ENCODE peak calls at places on chromosome 13, in nine cellular contexts. P is endodermal cell, I is cardiac muscle cell, G is HFF-Myc, L is AG10803, D is thoracic aorta, H is heart left ventricle, F is K562, X is lower lobe of right lung. W is an unnamed sample.
A peak's percentile ranks its signal among the peaks of the same experiment; 100 is the strongest.

GRCh38 chr13:23558675-23559536 is 11.3 kb upstream of the TNFRSF19 start:
- DNase-seq in P (no peak), I (peak; percentile 40), G (no peak), L (peak; percentile 95), D (no peak), H (peak; percentile 84), F (no peak), X (peak; percentile 71), W (peak; percentile 61)

GRCh38 chr13:97286317-97287046 is 64.3 kb downstream of the MBNL2 start:
- DNase-seq in P (no peak), I (no peak), G (no peak), L (no peak), D (no peak), H (no peak), F (no peak), X (no peak), W (no peak)

GRCh38 chr13:49213997-49214916 is 5.9 kb upstream of the MLNR start:
- DNase-seq in P (no peak), I (no peak), G (no peak), L (no peak), D (no peak), H (no peak), F (no peak), X (no peak), W (no peak)

GRCh38 chr13:34340534-34340933 is 522.6 kb downstream of the RFC3 start:
- DNase-seq in P (no peak), I (no peak), G (no peak), L (peak; percentile 79), D (no peak), H (no peak), F (no peak), X (no peak), W (no peak)

GRCh38 chr13:90746230-90746629 is 601.3 kb upstream of the MIR17HG start:
- DNase-seq in P (no peak), I (no peak), G (no peak), L (no peak), D (no peak), H (no peak), F (no peak), X (no peak), W (no peak)

GRCh38 chr13:29594310-29594709 is 1.2 kb downstream of the SLC7A1 start:
- DNase-seq in P (peak; percentile 71), I (peak; percentile 40), G (peak; percentile 45), L (peak; percentile 88), D (no peak), H (peak; percentile 42), F (peak; percentile 25), X (no peak), W (peak; percentile 74)

GRCh38 chr13:109113427-109113826 is 484.0 kb downstream of the MYO16 start:
- DNase-seq in P (no peak), I (no peak), G (no peak), L (no peak), D (no peak), H (no peak), F (no peak), X (no peak), W (no peak)

GRCh38 chr13:23794267-23795161 is 94.7 kb downstream of the MIPEP start:
- DNase-seq in P (no peak), I (no peak), G (peak; percentile 52), L (peak; percentile 61), D (no peak), H (no peak), F (no peak), X (no peak), W (peak; percentile 87)

GRCh38 chr13:40197936-40198335 is 468.5 kb downstream of the FOXO1 start:
- DNase-seq in P (no peak), I (peak; percentile 37), G (no peak), L (no peak), D (no peak), H (no peak), F (no peak), X (no peak), W (no peak)

GRCh38 chr13:85700909-85701308 is 98.3 kb downstream of the SLITRK6 start:
- DNase-seq in P (no peak), I (no peak), G (no peak), L (no peak), D (no peak), H (no peak), F (no peak), X (no peak), W (no peak)

GRCh38 chr13:67258482-67258881 is 28.3 kb upstream of the PCDH9 start:
- DNase-seq in P (peak; percentile 57), I (no peak), G (no peak), L (no peak), D (no peak), H (no peak), F (no peak), X (no peak), W (no peak)

GRCh38 chr13:111184685-111185401 is 69.7 kb downstream of the ARHGEF7 start:
- DNase-seq in P (no peak), I (no peak), G (no peak), L (no peak), D (no peak), H (peak; percentile 56), F (no peak), X (no peak), W (peak; percentile 96)

GRCh38 chr13:98488736-98489135 is 88.2 kb downstream of the STK24 start:
- DNase-seq in P (no peak), I (no peak), G (no peak), L (no peak), D (no peak), H (no peak), F (no peak), X (no peak), W (peak; percentile 53)

GRCh38 chr13:51066091-51066831 is 44.8 kb downstream of the C13orf42 start:
- DNase-seq in P (peak; percentile 45), I (no peak), G (no peak), L (no peak), D (no peak), H (no peak), F (no peak), X (no peak), W (peak; percentile 17)

GRCh38 chr13:110014719-110015118 is 228.3 kb upstream of the IRS2 start:
- DNase-seq in P (no peak), I (no peak), G (no peak), L (no peak), D (no peak), H (no peak), F (no peak), X (no peak), W (peak; percentile 30)

GRCh38 chr13:41611385-41611784 is 154.0 kb downstream of the RGCC start:
- DNase-seq in P (no peak), I (no peak), G (no peak), L (peak; percentile 33), D (no peak), H (no peak), F (no peak), X (no peak), W (no peak)

GRCh38 chr13:98032168-98032567 is 78.7 kb downstream of the IPO5 start:
- DNase-seq in P (no peak), I (no peak), G (no peak), L (peak; percentile 22), D (no peak), H (no peak), F (no peak), X (no peak), W (no peak)

GRCh38 chr13:30429721-30430694 is 7.7 kb downstream of the UBE2L5 start:
- DNase-seq in P (no peak), I (no peak), G (no peak), L (peak; percentile 85), D (no peak), H (no peak), F (no peak), X (no peak), W (peak; percentile 72)

GRCh38 chr13:29849071-29849541 is 1.3 kb downstream of the UBL3 start:
- DNase-seq in P (peak; percentile 53), I (peak; percentile 35), G (no peak), L (peak; percentile 22), D (no peak), H (no peak), F (no peak), X (no peak), W (peak; percentile 37)

GRCh38 chr13:42320375-42320787 is 48.4 kb downstream of the AKAP11 start:
- DNase-seq in P (peak; percentile 63), I (peak; percentile 16), G (no peak), L (no peak), D (no peak), H (no peak), F (no peak), X (no peak), W (no peak)

GRCh38 chr13:103236213-103236612 is 170.0 kb upstream of the SLC10A2 start:
- DNase-seq in P (no peak), I (no peak), G (no peak), L (no peak), D (no peak), H (no peak), F (no peak), X (no peak), W (no peak)
- TF ChIP-seq CTCF in P (peak; percentile 45), I (peak; percentile 19), G (no peak), L (no peak), D (no peak), H (no peak), F (no peak), X (no peak), W (peak; percentile 2)

GRCh38 chr13:44715287-44716224 is 139.4 kb upstream of the TSC22D1 start:
- DNase-seq in P (no peak), I (no peak), G (peak; percentile 47), L (peak; percentile 89), D (no peak), H (no peak), F (no peak), X (no peak), W (no peak)
- H3K4me3 ChIP-seq in P (no peak overlapping the region), I (no peak overlapping the region), G (no peak overlapping the region), L (peak overlapping the region; percentile 20), D (no peak overlapping the region), H (no peak overlapping the region), F (no peak overlapping the region), X (no peak overlapping the region), W (no peak overlapping the region)

DNA sequence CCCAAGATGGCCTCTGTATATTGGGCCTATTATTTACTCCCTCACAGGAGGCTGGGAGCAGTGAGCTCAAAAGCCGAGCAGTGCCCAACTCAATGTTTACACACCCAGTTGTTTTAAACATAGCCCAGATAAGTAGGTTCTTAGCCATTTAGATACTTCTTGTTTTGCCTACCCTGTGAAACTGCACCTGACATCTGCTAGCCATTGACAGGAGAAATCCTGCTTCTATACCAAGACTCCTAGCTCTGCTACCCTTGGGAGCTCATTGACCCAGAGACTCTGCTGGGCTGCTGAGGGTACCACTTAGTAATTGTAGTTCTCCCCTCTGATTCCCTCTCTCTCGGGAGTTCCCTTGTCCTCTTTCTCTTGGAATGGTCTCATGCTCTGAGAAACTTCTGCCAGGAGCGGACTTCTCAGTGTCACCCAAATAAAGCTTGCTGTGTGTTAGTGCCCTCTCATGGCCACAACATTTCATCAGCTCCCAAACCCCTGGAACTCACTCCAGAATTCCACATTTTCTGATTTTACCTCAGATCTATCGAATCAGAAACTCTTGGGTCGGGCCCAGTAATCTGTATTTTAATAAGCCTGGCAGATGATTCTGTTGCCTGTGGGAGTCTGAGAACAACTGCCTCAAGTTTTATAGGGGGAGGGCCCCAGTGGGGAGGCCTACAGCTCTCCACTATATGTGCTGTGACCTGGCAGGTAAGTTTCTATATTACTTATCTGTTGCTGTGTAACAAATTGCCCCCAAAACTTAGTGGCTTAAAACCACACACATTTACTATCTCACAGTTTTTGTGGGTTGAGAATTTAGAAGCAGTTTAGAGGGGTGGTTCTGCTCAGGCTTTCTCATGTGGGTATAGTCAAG is 221.1 kb downstream of the TDRD3 start:
- DNase-seq in P (peak; percentile 77), I (peak; percentile 14), G (no peak), L (peak; percentile 55), D (no peak), H (no peak), F (no peak), X (no peak), W (no peak)
- TF ChIP-seq CTCF in P (peak; percentile 78), I (peak; percentile 56), G (peak; percentile 21), L (peak; percentile 80), D (no peak), H (no peak), F (peak; percentile 39), X (no peak), W (peak; percentile 11)

GRCh38 chr13:112651306-112651705 is 38.5 kb upstream of the ATP11A start:
- DNase-seq in P (no peak), I (peak; percentile 37), G (no peak), L (no peak), D (no peak), H (no peak), F (no peak), X (no peak), W (no peak)
- H3K4me3 ChIP-seq in P (no peak overlapping the region), I (no peak overlapping the region), G (no peak overlapping the region), L (no peak overlapping the region), D (no peak overlapping the region), H (no peak overlapping the region), F (no peak overlapping the region), X (no peak overlapping the region), W (no peak overlapping the region)